ENCODE peak calls at places on chromosomes 11 and 22, in five cellular contexts. P is uterus, M is testis, J is psoas muscle, F is right lobe of liver. Z is an unnamed sample.
A peak's percentile ranks its signal among the peaks of the same experiment; 100 is the strongest.

GRCh38 chr22:43304831-43305230 is 38.3 kb downstream of the SCUBE1 start:
- DNase-seq in P (no peak), M (no peak), J (peak; percentile 24), F (no peak), Z (no peak)

GRCh38 chr22:19812910-19813309 is 41.8 kb downstream of the GNB1L start:
- DNase-seq in P (no peak), M (peak; percentile 10), J (no peak), F (no peak), Z (no peak)

GRCh38 chr11:69467196-69467595 is 14.3 kb upstream of the LINC01488 start:
- DNase-seq in P (no peak), M (no peak), J (no peak), F (no peak), Z (no peak)

GRCh38 chr11:1297011-1297575 is 12.3 kb downstream of the TOLLIP start:
- DNase-seq in P (no peak), M (peak; percentile 11), J (no peak), F (peak; percentile 60), Z (no peak)

GRCh38 chr11:111414936-111415335 is 35.9 kb upstream of the POU2AF1 start:
- DNase-seq in P (no peak), M (no peak), J (no peak), F (no peak), Z (no peak)

GRCh38 chr11:93845181-93846092 is 5.0 kb downstream of the VSTM5 start:
- DNase-seq in P (no peak), M (no peak), J (no peak), F (no peak), Z (peak; percentile 70)

GRCh38 chr11:2426826-2427521 is 17.3 kb downstream of the TRPM5 start:
- DNase-seq in P (no peak), M (no peak), J (no peak), F (no peak), Z (no peak)

GRCh38 chr11:65014146-65014960 is at the start of gene ARL2:
- DNase-seq in P (no peak), M (peak; percentile 51), J (no peak), F (peak; percentile 74), Z (peak; percentile 22)

GRCh38 chr22:25853902-25854301 is 111.9 kb downstream of the MYO18B start:
- DNase-seq in P (no peak), M (no peak), J (no peak), F (no peak), Z (no peak)

GRCh38 chr11:117096140-117096972 is 1.9 kb downstream of the SIK3 start:
- DNase-seq in P (no peak), M (peak; percentile 59), J (no peak), F (peak; percentile 75), Z (no peak)

GRCh38 chr22:20455709-20456063 is 18.1 kb upstream of the SCARF2 start:
- DNase-seq in P (no peak), M (no peak), J (no peak), F (no peak), Z (no peak)

GRCh38 chr11:63802637-63803414 is 10.4 kb upstream of the SPINDOC start:
- DNase-seq in P (no peak), M (no peak), J (no peak), F (no peak), Z (peak; percentile 90)

GRCh38 chr11:78417888-78418583 is 416 bp upstream of the GAB2 start:
- DNase-seq in P (peak; percentile 86), M (peak; percentile 83), J (peak; percentile 90), F (peak; percentile 82), Z (peak; percentile 77)

GRCh38 chr11:78419327-78419726 is 1.7 kb upstream of the GAB2 start:
- DNase-seq in P (peak; percentile 75), M (peak; percentile 29), J (peak; percentile 63), F (peak; percentile 60), Z (peak; percentile 90)

GRCh38 chr11:78417175-78417887 is at the start of gene GAB2:
- DNase-seq in P (no peak), M (no peak), J (no peak), F (peak; percentile 59), Z (peak; percentile 41)

GRCh38 chr11:78420255-78420764 is 2.7 kb upstream of the GAB2 start:
- DNase-seq in P (peak; percentile 76), M (peak; percentile 77), J (peak; percentile 72), F (peak; percentile 61), Z (peak; percentile 36)

DNA sequence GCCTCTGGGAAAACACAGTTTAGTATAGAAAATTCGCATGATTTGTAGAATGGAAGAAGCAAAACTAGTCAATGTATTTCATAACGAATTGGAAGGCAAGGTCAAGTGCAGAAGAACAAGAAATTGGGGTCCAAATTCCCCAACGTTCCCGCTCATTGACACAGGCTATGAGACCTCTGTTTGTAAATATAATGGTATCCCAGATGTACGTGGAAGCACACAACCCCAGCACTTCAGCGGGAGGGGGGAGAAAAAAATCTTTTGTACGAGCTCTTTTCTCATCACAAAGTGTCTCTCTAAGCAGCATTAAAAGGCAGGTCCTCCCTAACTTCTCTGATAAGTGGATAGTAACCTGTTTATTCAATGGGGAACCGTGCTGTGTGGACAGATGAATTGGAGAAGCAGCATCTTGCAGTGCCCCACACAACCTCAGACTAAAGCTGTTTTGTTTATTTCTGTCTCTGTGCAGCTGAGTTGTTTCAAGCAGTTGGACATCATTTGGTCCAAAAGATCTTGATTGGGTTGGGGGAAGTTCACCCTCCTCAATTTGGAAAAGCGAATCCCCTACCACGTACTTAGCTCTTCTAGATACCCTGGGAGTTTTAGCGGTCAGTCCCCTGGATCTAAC is 1.1 kb upstream of the GAB2 start:
- DNase-seq in P (no peak), M (no peak), J (no peak), F (no peak), Z (no peak)
- H3K4me3 ChIP-seq in P (peak overlapping the region; percentile 94), M (peak overlapping the region; percentile 86), J (peak overlapping the region; percentile 81), F (peak overlapping the region; percentile 74), Z (peak overlapping the region; percentile 57)

DNA sequence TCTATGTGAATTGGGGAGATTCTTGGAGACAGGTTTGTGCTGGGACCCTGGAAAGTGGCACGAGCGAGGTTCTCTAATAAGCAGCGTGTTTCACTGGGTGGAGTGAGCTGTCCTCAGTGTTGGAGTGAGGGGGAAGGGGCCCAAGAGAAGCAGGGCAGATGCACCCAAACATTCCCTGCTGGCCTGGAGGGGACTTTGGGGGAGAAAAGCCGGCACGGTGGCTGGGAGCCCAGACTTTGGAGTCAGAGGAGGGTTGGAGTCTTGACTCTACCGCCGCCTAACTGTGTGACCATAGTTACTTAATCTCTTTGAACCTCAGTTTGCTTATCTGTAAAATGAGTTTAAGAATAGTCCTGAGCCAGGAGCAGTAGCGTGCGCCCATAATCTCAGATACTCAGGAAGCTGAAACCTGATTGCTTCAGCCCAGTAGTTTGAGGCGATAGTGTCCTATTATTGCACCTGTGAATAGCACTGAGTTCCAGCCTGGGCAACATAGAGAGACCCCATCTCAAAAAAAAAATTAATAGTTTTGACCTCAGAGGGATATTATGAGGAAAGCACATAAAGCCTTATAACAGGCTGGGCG is 614 bp downstream of the NR1H3 start:
- DNase-seq in P (no peak), M (no peak), J (no peak), F (no peak), Z (no peak)
- H3K4me3 ChIP-seq in P (peak overlapping the region; percentile 23), M (no peak overlapping the region), J (peak overlapping the region; percentile 55), F (peak overlapping the region; percentile 73), Z (no peak overlapping the region)

GRCh38 chr11:62026739-62027138 is 59.3 kb upstream of the FTH1 start:
- DNase-seq in P (no peak), M (no peak), J (no peak), F (no peak), Z (no peak)
- H3K4me3 ChIP-seq in P (no peak overlapping the region), M (no peak overlapping the region), J (no peak overlapping the region), F (no peak overlapping the region), Z (no peak overlapping the region)

DNA sequence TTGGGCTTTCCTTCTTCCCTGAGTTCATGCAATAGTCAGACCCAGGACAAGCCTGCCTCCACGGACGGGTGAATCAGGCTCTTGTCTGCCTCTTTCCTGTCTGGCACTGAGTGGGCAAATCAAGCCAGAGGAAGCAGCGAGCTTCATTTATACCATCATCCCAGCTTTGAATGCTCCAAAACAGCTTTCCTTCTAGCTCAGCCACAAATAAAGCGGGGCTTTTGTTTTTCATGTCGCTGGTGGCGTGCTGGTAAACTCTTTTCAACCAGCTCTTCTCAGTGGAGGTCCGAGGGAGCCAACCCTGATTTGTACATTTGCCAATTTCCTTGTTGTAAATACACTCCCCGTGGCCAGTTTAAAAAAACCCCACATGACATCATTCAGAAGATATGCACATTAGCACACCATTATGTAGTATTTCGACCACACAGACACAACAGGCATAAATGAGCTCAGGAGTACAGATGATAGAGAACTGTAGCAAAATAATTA is 8.6 kb downstream of the C11orf91 start:
- DNase-seq in P (peak; percentile 58), M (peak; percentile 48), J (peak; percentile 76), F (no peak), Z (peak; percentile 95)
- H3K4me3 ChIP-seq in P (peak overlapping the region; percentile 9), M (no peak overlapping the region), J (peak overlapping the region; percentile 3), F (no peak overlapping the region), Z (no peak overlapping the region)

GRCh38 chr11:105449100-105449734 is 160.7 kb upstream of the GRIA4 start:
- DNase-seq in P (no peak), M (no peak), J (no peak), F (no peak), Z (no peak)

GRCh38 chr11:105443623-105444022 is 166.2 kb upstream of the GRIA4 start:
- DNase-seq in P (no peak), M (no peak), J (no peak), F (no peak), Z (no peak)

GRCh38 chr11:105448703-105449079 is 161.2 kb upstream of the GRIA4 start:
- DNase-seq in P (no peak), M (no peak), J (no peak), F (no peak), Z (no peak)

GRCh38 chr11:105447936-105448702 is 161.8 kb upstream of the GRIA4 start:
- DNase-seq in P (no peak), M (no peak), J (no peak), F (no peak), Z (no peak)
- H3K4me3 ChIP-seq in P (no peak overlapping the region), M (no peak overlapping the region), J (no peak overlapping the region), F (no peak overlapping the region), Z (no peak overlapping the region)

GRCh38 chr11:12693075-12693473 is 18.9 kb downstream of the TEAD1 start:
- DNase-seq in P (peak; percentile 33), M (no peak), J (no peak), F (no peak), Z (no peak)
- H3K4me3 ChIP-seq in P (peak overlapping the region; percentile 17), M (no peak overlapping the region), J (peak overlapping the region; percentile 55), F (peak overlapping the region; percentile 14), Z (no peak overlapping the region)